ENCODE peak calls at places on chromosomes 3 and 15, in eight cellular contexts. H, F, J, P, B, O, E and U are unnamed samples.

GRCh38 chr3:14587733-14588360 is 47.7 kb upstream of the GRIP2 start:
- DNase-seq in H (no peak), F (no peak), J (no peak), P (no peak), B (no peak), O (no peak), E (peak), U (no peak)

GRCh38 chr3:28575748-28576589 is 227.3 kb upstream of the AZI2 start:
- DNase-seq in H (peak), F (peak), J (peak), P (peak), B (peak), O (peak), E (peak), U (peak)

GRCh38 chr3:37999836-38000235 is 9.2 kb downstream of the VILL start:
- DNase-seq in H (no peak), F (no peak), J (no peak), P (peak), B (no peak), O (no peak), E (no peak), U (no peak)

GRCh38 chr15:75891895-75892294 is 11.8 kb upstream of the FBXO22 start:
- DNase-seq in H (no peak), F (no peak), J (no peak), P (no peak), B (no peak), O (no peak), E (peak), U (no peak)

GRCh38 chr3:12893247-12893646 is 51.9 kb upstream of the RPL32 start:
- DNase-seq in H (no peak), F (no peak), J (no peak), P (no peak), B (no peak), O (no peak), E (no peak), U (no peak)

GRCh38 chr3:71926242-71926560 is 141.3 kb upstream of the PROK2 start:
- DNase-seq in H (no peak), F (peak), J (peak), P (peak), B (peak), O (no peak), E (peak), U (peak)

GRCh38 chr3:149534671-149535394 is 60.3 kb downstream of the TM4SF4 start:
- DNase-seq in H (no peak), F (no peak), J (no peak), P (no peak), B (peak), O (no peak), E (peak), U (no peak)

GRCh38 chr3:69777582-69777967 is 38.3 kb downstream of the MITF start:
- DNase-seq in H (no peak), F (no peak), J (no peak), P (no peak), B (no peak), O (no peak), E (no peak), U (no peak)

GRCh38 chr3:98900265-98901031 is 1.0 kb downstream of the DCBLD2 start:
- DNase-seq in H (no peak), F (no peak), J (no peak), P (no peak), B (no peak), O (no peak), E (no peak), U (no peak)

GRCh38 chr3:8757551-8758518 is 11.6 kb downstream of the OXTR start:
- DNase-seq in H (no peak), F (no peak), J (no peak), P (no peak), B (no peak), O (no peak), E (no peak), U (no peak)

GRCh38 chr3:38580450-38581382 is 68.8 kb downstream of the SCN5A start:
- DNase-seq in H (no peak), F (no peak), J (no peak), P (no peak), B (no peak), O (peak), E (no peak), U (peak)

GRCh38 chr15:77874071-77874470 is 203.4 kb downstream of the TBC1D2B start:
- DNase-seq in H (no peak), F (no peak), J (no peak), P (no peak), B (no peak), O (peak), E (no peak), U (no peak)

GRCh38 chr3:16474304-16474703 is 39.2 kb downstream of the RFTN1 start:
- DNase-seq in H (no peak), F (no peak), J (no peak), P (no peak), B (no peak), O (no peak), E (peak), U (no peak)

GRCh38 chr3:148459931-148460513 is 237.7 kb upstream of the AGTR1 start:
- DNase-seq in H (no peak), F (no peak), J (no peak), P (no peak), B (no peak), O (no peak), E (peak), U (no peak)

GRCh38 chr3:108552267-108553159 is 36.7 kb downstream of the CIP2A start:
- DNase-seq in H (no peak), F (peak), J (peak), P (no peak), B (no peak), O (no peak), E (peak), U (no peak)

GRCh38 chr3:127204841-127205582 is 12.1 kb downstream of the PRR23E start:
- DNase-seq in H (no peak), F (no peak), J (no peak), P (no peak), B (no peak), O (no peak), E (no peak), U (no peak)

GRCh38 chr3:186901135-186901734 is 29.1 kb upstream of the ST6GAL1 start:
- DNase-seq in H (no peak), F (no peak), J (peak), P (no peak), B (no peak), O (no peak), E (peak), U (no peak)

GRCh38 chr3:54188176-54188791 is 65.9 kb downstream of the CACNA2D3 start:
- DNase-seq in H (no peak), F (no peak), J (peak), P (peak), B (no peak), O (no peak), E (peak), U (no peak)

GRCh38 chr3:177673105-177673804 is 476.0 kb upstream of the TBL1XR1 start:
- DNase-seq in H (no peak), F (no peak), J (no peak), P (no peak), B (no peak), O (no peak), E (peak), U (no peak)

GRCh38 chr3:132256984-132257383 is 60.2 kb upstream of the ACP3 start:
- DNase-seq in H (no peak), F (no peak), J (no peak), P (peak), B (no peak), O (peak), E (peak), U (peak)

GRCh38 chr3:37993811-37994638 is 3.4 kb downstream of the VILL start:
- DNase-seq in H (no peak), F (peak), J (peak), P (peak), B (no peak), O (peak), E (peak), U (peak)

GRCh38 chr3:180802837-180803236 is 109.6 kb upstream of the FXR1 start:
- DNase-seq in H (no peak), F (no peak), J (peak), P (no peak), B (no peak), O (no peak), E (peak), U (no peak)

GRCh38 chr3:172365028-172365567 is 83.2 kb downstream of the GHSR start:
- DNase-seq in H (no peak), F (no peak), J (no peak), P (no peak), B (no peak), O (no peak), E (no peak), U (no peak)

GRCh38 chr3:101928890-101929289 is 79.6 kb downstream of the NFKBIZ start:
- DNase-seq in H (no peak), F (no peak), J (no peak), P (no peak), B (no peak), O (no peak), E (peak), U (no peak)